ENCODE peak calls at places on chromosomes 16 and 17, in six cellular contexts. E, H, N, Z, A and L are unnamed samples. For H3K36me3, the result is how much of the 10 kb centered on the place peaks cover.

GRCh38 chr17:74245145-74245817 is 28.8 kb upstream of the DNAI2 start:
- DNase-seq in E (no peak), H (no peak), N (no peak), Z (no peak), A (no peak), L (no peak)

GRCh38 chr17:41825175-41825845 is 10.7 kb downstream of the NT5C3B start:
- DNase-seq in E (no peak), H (no peak), N (no peak), Z (peak), A (no peak), L (no peak)

GRCh38 chr16:29675811-29676643 is 3.0 kb upstream of the QPRT start:
- DNase-seq in E (no peak), H (no peak), N (no peak), Z (no peak), A (no peak), L (peak)

GRCh38 chr16:19644877-19645276 is 73.2 kb downstream of the KNOP1 start:
- DNase-seq in E (peak), H (peak), N (no peak), Z (peak), A (peak), L (no peak)

GRCh38 chr16:85532147-85532546 is 81.0 kb upstream of the GSE1 start:
- DNase-seq in E (no peak), H (no peak), N (no peak), Z (no peak), A (no peak), L (no peak)

GRCh38 chr17:731943-732787 is at the start of gene TLCD3A:
- DNase-seq in E (peak), H (peak), N (peak), Z (peak), A (peak), L (peak)

GRCh38 chr17:44970136-44970737 is 2.1 kb upstream of the C1QL1 start:
- DNase-seq in E (peak), H (no peak), N (no peak), Z (peak), A (peak), L (peak)

GRCh38 chr16:50394215-50394802 is 25.5 kb upstream of the BRD7 start:
- DNase-seq in E (no peak), H (no peak), N (no peak), Z (no peak), A (no peak), L (no peak)

GRCh38 chr17:47791025-47791424 is 30.6 kb downstream of the OSBPL7 start:
- DNase-seq in E (no peak), H (no peak), N (no peak), Z (no peak), A (no peak), L (no peak)

GRCh38 chr17:51121620-51122472 is 1.2 kb upstream of the SPAG9 start:
- DNase-seq in E (peak), H (peak), N (peak), Z (peak), A (peak), L (peak)

GRCh38 chr16:86584726-86585721 is 6.7 kb downstream of the FOXL1 start:
- DNase-seq in E (no peak), H (no peak), N (no peak), Z (no peak), A (no peak), L (peak)

GRCh38 chr17:6706499-6706898 is 6.7 kb downstream of the SLC13A5 start:
- DNase-seq in E (no peak), H (no peak), N (no peak), Z (no peak), A (no peak), L (no peak)

GRCh38 chr17:32350662-32351418 is 883 bp downstream of the ZNF207 start:
- DNase-seq in E (no peak), H (no peak), N (peak), Z (no peak), A (peak), L (peak)

GRCh38 chr16:58054289-58054688 is 28.7 kb downstream of the MMP15 start:
- DNase-seq in E (no peak), H (no peak), N (no peak), Z (no peak), A (no peak), L (no peak)
- H3K36me3 ChIP-seq in E (under half), H (under half), N (under half), Z (under half), A (under half), L (under half)

DNA sequence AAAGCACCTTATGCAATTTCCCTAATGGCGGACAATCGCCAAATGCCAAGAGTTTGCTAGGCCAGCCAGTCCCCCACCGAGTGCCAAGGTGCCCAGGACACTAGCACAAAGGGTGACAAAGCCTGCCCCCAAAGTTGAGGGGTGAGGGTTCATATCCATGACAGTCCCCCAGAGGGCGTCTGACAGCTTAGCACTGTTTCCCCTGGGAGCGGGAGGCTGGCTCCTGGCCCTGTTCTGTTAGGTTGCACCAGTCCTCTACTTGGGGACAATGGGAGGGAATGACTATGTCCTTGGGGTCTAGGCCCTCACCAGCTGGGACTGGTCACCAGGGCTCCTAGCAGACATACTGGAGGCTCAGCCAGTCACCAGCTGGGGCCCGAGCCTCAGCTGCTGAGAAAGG is 66.9 kb downstream of the MYO18A start:
- DNase-seq in E (no peak), H (no peak), N (no peak), Z (no peak), A (no peak), L (no peak)
- H3K36me3 ChIP-seq in E (under half), H (under half), N (half or more), Z (under half), A (under half), L (under half)

DNA sequence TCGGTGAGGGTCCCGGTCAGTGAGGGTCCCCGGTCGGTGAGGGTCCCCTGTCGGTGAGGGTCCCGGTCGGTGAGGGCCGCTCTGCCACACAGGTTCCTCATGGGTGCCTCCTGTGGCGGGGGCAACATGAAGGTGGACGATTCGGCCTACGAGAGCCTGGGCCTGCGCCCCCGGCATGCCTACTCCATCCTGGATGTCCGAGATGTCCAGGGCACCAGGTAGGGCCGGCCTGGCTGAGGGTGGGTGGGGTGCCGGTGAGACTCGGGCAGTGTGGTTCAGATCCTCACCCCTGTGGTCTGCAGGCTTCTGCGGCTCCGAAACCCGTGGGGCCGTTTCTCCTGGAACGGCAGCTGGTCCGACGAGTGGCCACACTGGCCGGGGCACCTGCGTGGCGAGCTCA is 9.0 kb upstream of the PRR35 start:
- DNase-seq in E (no peak), H (no peak), N (no peak), Z (no peak), A (no peak), L (no peak)
- H3K36me3 ChIP-seq in E (under half), H (under half), N (under half), Z (under half), A (under half), L (under half)

GRCh38 chr16:87715231-87715630 is 50.6 kb downstream of the KLHDC4 start:
- DNase-seq in E (no peak), H (no peak), N (no peak), Z (no peak), A (no peak), L (no peak)
- H3K36me3 ChIP-seq in E (under half), H (under half), N (half or more), Z (under half), A (under half), L (under half)

DNA sequence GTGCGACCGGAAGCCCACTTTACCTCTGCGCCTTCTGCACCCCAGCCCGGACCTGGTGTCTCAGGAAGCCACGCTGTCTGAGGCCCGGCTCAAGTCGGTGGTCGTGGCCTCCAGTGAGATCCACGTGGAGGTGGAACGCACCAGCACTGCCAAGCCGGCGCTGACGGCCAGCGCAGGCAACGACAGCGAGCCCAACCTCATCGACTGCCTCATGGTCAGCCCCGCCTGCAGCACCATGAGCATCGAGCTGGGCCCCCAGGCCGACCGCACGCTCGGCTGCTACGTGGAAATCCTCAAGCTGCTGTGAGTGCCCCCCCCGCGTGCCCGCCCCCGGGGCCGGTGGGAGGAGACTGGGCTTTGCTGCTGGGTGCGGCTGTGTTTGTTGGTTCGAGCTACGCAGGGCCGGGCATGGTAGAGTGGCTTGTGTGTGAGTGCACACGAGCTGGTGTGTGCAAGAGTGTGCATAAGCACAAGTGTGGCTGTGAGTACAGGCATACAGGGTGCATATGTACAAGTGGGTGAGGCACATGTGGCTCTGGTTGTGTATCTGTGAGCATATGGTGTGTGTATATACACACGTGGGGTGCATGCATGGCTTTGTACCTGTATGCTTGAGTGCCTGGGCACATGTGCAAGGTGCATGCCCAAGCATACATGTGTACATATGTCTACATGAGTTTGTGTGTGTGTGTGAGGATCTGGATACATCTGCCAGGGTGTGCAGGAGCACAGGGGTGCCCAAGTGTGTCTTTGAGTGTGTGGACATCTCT is 100.6 kb upstream of the PLCG2 start:
- DNase-seq in E (no peak), H (no peak), N (no peak), Z (no peak), A (no peak), L (no peak)
- H3K36me3 ChIP-seq in E (under half), H (under half), N (under half), Z (under half), A (under half), L (under half)

DNA sequence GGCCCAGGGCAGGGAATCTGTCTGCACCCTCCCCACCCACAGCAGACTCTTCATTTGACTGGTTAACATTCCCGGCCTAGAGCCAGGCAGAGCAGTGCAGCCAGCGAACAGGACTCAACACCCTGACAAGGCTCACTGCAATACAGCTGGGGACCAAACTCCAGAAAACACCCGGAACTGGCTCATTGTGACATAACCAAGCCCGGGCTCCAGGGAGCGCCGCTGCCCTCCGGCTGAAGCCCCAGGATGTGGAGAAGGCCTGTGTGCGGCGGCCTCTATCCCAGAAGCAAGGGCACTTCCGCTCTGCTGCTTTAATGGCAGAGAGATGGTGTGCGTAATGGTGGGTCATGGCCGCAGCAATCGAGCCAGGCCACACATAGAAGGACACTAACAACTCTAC is 18.2 kb downstream of the KLHDC4 start:
- DNase-seq in E (no peak), H (no peak), N (no peak), Z (no peak), A (no peak), L (no peak)
- H3K36me3 ChIP-seq in E (under half), H (under half), N (half or more), Z (under half), A (under half), L (under half)

DNA sequence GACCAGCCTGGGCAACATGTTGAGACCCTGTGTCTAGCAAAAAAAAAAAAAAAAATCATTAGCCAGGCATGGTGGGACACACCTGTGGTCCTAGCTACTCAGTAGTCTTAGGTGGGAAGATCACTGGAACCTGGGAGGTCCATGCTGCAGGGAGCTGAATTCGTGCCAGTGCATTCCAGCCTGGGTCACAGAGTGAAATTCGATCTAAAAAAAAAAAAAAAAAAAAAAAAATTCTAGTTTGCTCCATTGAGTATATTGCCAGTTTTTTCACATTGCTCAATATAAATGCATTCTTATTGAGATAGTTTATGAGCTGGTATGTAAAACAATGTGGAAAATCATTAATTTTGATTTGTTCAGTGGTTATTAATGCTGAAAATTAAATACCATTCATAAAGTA is 52.0 kb downstream of the ABHD15 start:
- DNase-seq in E (no peak), H (no peak), N (no peak), Z (no peak), A (no peak), L (peak)
- H3K36me3 ChIP-seq in E (under half), H (under half), N (half or more), Z (under half), A (under half), L (under half)

DNA sequence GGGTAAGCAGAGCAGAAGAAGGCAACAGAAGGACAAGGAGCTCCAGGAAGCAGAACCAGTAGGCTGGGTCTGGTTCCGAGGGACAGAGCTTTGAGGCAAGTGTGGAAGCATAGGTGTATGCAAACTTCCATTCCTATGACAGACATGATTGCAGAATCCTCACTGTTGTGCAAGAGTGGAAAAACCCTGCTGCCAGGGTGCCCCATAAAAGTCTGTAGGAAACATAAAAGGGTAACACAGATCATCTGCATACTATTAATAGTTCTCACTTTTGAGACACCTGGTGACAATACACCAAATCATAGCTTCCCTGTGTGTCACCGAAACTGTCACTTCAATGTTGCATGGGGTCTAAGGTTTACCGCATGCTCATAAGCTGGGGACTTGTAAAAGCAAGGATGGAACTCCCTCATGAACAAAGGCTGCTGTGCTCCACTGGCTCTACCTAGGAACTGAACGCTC is 39.7 kb downstream of the ARHGAP17 start:
- DNase-seq in E (no peak), H (no peak), N (no peak), Z (no peak), A (peak), L (no peak)
- H3K36me3 ChIP-seq in E (under half), H (under half), N (under half), Z (under half), A (under half), L (under half)

GRCh38 chr16:69747115-69747514 is 7.6 kb downstream of the NOB1 start:
- DNase-seq in E (no peak), H (no peak), N (no peak), Z (no peak), A (no peak), L (no peak)

GRCh38 chr16:69744363-69745231 is 10.1 kb downstream of the NOB1 start:
- DNase-seq in E (no peak), H (no peak), N (no peak), Z (no peak), A (no peak), L (no peak)

GRCh38 chr16:69748694-69749345 is 5.9 kb downstream of the NOB1 start:
- DNase-seq in E (no peak), H (no peak), N (no peak), Z (no peak), A (no peak), L (no peak)

GRCh38 chr16:69745232-69745612 is 9.5 kb downstream of the NOB1 start:
- DNase-seq in E (no peak), H (no peak), N (no peak), Z (no peak), A (no peak), L (no peak)

DNA sequence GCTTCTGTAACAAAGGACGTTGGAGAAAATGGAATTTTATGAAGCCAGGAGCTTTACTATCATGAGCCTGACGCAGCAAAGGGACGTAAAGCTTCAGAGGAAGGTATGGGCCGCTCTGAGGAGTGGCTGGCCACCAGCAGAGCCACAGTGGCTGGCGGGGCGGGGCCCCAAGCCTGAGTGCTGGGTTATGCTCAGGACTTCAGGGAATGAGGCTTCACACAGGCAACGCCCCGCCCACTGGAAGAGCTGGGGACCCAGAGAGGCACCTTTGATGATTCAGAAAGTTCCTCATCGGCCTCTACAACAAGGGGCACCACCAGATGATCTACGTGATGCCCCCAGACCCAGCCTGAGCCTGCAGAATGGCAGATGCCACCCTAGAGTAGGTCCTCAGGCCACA is 8.8 kb downstream of the NOB1 start:
- DNase-seq in E (no peak), H (no peak), N (no peak), Z (no peak), A (no peak), L (no peak)
- H3K36me3 ChIP-seq in E (under half), H (under half), N (half or more), Z (under half), A (under half), L (under half)

GRCh38 chr17:82587234-82588086 is 60.8 kb downstream of the WDR45B start:
- DNase-seq in E (no peak), H (no peak), N (no peak), Z (peak), A (no peak), L (no peak)
- H3K36me3 ChIP-seq in E (under half), H (under half), N (under half), Z (under half), A (under half), L (under half)